ENCODE peak calls at places on chromosomes 1 and 21, in eight cellular contexts. One of them, this sample, is unnamed.

GRCh38 chr1:46596846-46597245 is 7.2 kb downstream of the MKNK1 start:
- DNase-seq in stimulated activated CD4-positive, alpha-beta T cell treated with anti-CD3 and anti-CD28 coated beads, Interleukin-1b, Interleukin-23, amount 100 ng/mL, for 1 hour: no peak
- DNase-seq in HFF-Myc: no peak
- DNase-seq in NCI-H1092: no peak
- DNase-seq in GM12865: no peak
- DNase-seq in SK-N-SH: no peak
- DNase-seq in MCF 10A: no peak
- DNase-seq in GM06990: no peak
- DNase-seq in this sample: no peak

GRCh38 chr1:228793032-228793431 is 57.8 kb downstream of the RHOU start:
- DNase-seq in stimulated activated CD4-positive, alpha-beta T cell treated with anti-CD3 and anti-CD28 coated beads, Interleukin-1b, Interleukin-23, amount 100 ng/mL, for 1 hour: no peak
- DNase-seq in HFF-Myc: no peak
- DNase-seq in NCI-H1092: no peak
- DNase-seq in GM12865: no peak
- DNase-seq in SK-N-SH: no peak
- DNase-seq in MCF 10A: no peak
- DNase-seq in GM06990: no peak
- DNase-seq in this sample: no peak

GRCh38 chr21:45374826-45375455 is 30.0 kb upstream of the COL18A1 start:
- DNase-seq in stimulated activated CD4-positive, alpha-beta T cell treated with anti-CD3 and anti-CD28 coated beads, Interleukin-1b, Interleukin-23, amount 100 ng/mL, for 1 hour: no peak
- DNase-seq in HFF-Myc: no peak
- DNase-seq in NCI-H1092: no peak
- DNase-seq in GM12865: no peak
- DNase-seq in SK-N-SH: no peak
- DNase-seq in MCF 10A: no peak
- DNase-seq in GM06990: no peak
- DNase-seq in this sample: no peak

GRCh38 chr1:209527993-209528392 is 55.5 kb upstream of the CAMK1G start:
- DNase-seq in stimulated activated CD4-positive, alpha-beta T cell treated with anti-CD3 and anti-CD28 coated beads, Interleukin-1b, Interleukin-23, amount 100 ng/mL, for 1 hour: no peak
- DNase-seq in HFF-Myc: no peak
- DNase-seq in NCI-H1092: no peak
- DNase-seq in GM12865: no peak
- DNase-seq in SK-N-SH: no peak
- DNase-seq in MCF 10A: peak; percentile 36
- DNase-seq in GM06990: no peak
- DNase-seq in this sample: no peak

GRCh38 chr1:36651176-36651910 is 168.6 kb upstream of the CSF3R start:
- DNase-seq in stimulated activated CD4-positive, alpha-beta T cell treated with anti-CD3 and anti-CD28 coated beads, Interleukin-1b, Interleukin-23, amount 100 ng/mL, for 1 hour: no peak
- DNase-seq in HFF-Myc: no peak
- DNase-seq in NCI-H1092: no peak
- DNase-seq in GM12865: no peak
- DNase-seq in SK-N-SH: no peak
- DNase-seq in MCF 10A: no peak
- DNase-seq in GM06990: no peak
- DNase-seq in this sample: no peak

GRCh38 chr21:27564684-27565280 is 597.9 kb upstream of the ADAMTS5 start:
- DNase-seq in stimulated activated CD4-positive, alpha-beta T cell treated with anti-CD3 and anti-CD28 coated beads, Interleukin-1b, Interleukin-23, amount 100 ng/mL, for 1 hour: no peak
- DNase-seq in HFF-Myc: no peak
- DNase-seq in NCI-H1092: no peak
- DNase-seq in GM12865: peak; percentile 25
- DNase-seq in SK-N-SH: peak; percentile 36
- DNase-seq in MCF 10A: peak; percentile 51
- DNase-seq in GM06990: no peak
- DNase-seq in this sample: peak; percentile 6

GRCh38 chr1:212738330-212738729 is 38.7 kb upstream of the BATF3 start:
- DNase-seq in stimulated activated CD4-positive, alpha-beta T cell treated with anti-CD3 and anti-CD28 coated beads, Interleukin-1b, Interleukin-23, amount 100 ng/mL, for 1 hour: no peak
- DNase-seq in HFF-Myc: no peak
- DNase-seq in NCI-H1092: no peak
- DNase-seq in GM12865: no peak
- DNase-seq in SK-N-SH: no peak
- DNase-seq in MCF 10A: no peak
- DNase-seq in GM06990: no peak
- DNase-seq in this sample: no peak

GRCh38 chr21:39137248-39138186 is 45.7 kb downstream of the PSMG1 start:
- DNase-seq in stimulated activated CD4-positive, alpha-beta T cell treated with anti-CD3 and anti-CD28 coated beads, Interleukin-1b, Interleukin-23, amount 100 ng/mL, for 1 hour: no peak
- DNase-seq in HFF-Myc: no peak
- DNase-seq in NCI-H1092: no peak
- DNase-seq in GM12865: no peak
- DNase-seq in SK-N-SH: peak; percentile 56
- DNase-seq in MCF 10A: peak; percentile 84
- DNase-seq in GM06990: no peak
- DNase-seq in this sample: peak; percentile 1

GRCh38 chr1:201291917-201292316 is 8.6 kb downstream of the PKP1 start:
- DNase-seq in stimulated activated CD4-positive, alpha-beta T cell treated with anti-CD3 and anti-CD28 coated beads, Interleukin-1b, Interleukin-23, amount 100 ng/mL, for 1 hour: no peak
- DNase-seq in HFF-Myc: no peak
- DNase-seq in NCI-H1092: no peak
- DNase-seq in GM12865: no peak
- DNase-seq in SK-N-SH: no peak
- DNase-seq in MCF 10A: no peak
- DNase-seq in GM06990: no peak
- DNase-seq in this sample: no peak

GRCh38 chr1:19582318-19582717 is 61.8 kb upstream of the NBL1 start:
- DNase-seq in stimulated activated CD4-positive, alpha-beta T cell treated with anti-CD3 and anti-CD28 coated beads, Interleukin-1b, Interleukin-23, amount 100 ng/mL, for 1 hour: peak; percentile 65
- DNase-seq in HFF-Myc: no peak
- DNase-seq in NCI-H1092: peak; percentile 21
- DNase-seq in GM12865: peak; percentile 88
- DNase-seq in SK-N-SH: peak; percentile 29
- DNase-seq in MCF 10A: peak; percentile 71
- DNase-seq in GM06990: peak; percentile 59
- DNase-seq in this sample: no peak

GRCh38 chr21:41754481-41754891 is 12.4 kb downstream of the RIPK4 start:
- DNase-seq in stimulated activated CD4-positive, alpha-beta T cell treated with anti-CD3 and anti-CD28 coated beads, Interleukin-1b, Interleukin-23, amount 100 ng/mL, for 1 hour: no peak
- DNase-seq in HFF-Myc: no peak
- DNase-seq in NCI-H1092: no peak
- DNase-seq in GM12865: no peak
- DNase-seq in SK-N-SH: no peak
- DNase-seq in MCF 10A: no peak
- DNase-seq in GM06990: no peak
- DNase-seq in this sample: no peak

This sample was measured in SK-N-MC.